ENCODE peak calls at places on chromosomes 2 and 18, in ten cellular contexts. V is GM13976, M is astrocyte of the spinal cord, O is neural crest cell, E is transverse colon, A is breast epithelium, W is lower lobe of right lung, L is NCI-H774, X is T-helper 9 cell, T is EL. D is an unnamed sample.

GRCh38 chr2:27322301-27322765 is 564 bp downstream of the MPV17 start:
- DNase-seq in V (peak; percentile 47), M (no peak), O (no peak), E (peak; percentile 18), A (no peak), W (peak; percentile 60), L (no peak), X (no peak), T (no peak), D (no peak)

GRCh38 chr2:35035883-35036282 is 1319.7 kb upstream of the CRIM1 start:
- DNase-seq in V (no peak), M (no peak), O (no peak), E (no peak), A (no peak), W (no peak), L (no peak), X (no peak), T (no peak), D (no peak)

GRCh38 chr18:12726774-12727550 is 24.1 kb downstream of the PSMG2 start:
- DNase-seq in V (peak; percentile 69), M (peak; percentile 74), O (peak; percentile 88), E (peak; percentile 34), A (no peak), W (no peak), L (peak; percentile 29), X (peak; percentile 59), T (peak; percentile 76), D (no peak)

GRCh38 chr2:85728883-85729824 is 24.6 kb upstream of the ATOH8 start:
- DNase-seq in V (peak; percentile 91), M (peak; percentile 80), O (peak; percentile 96), E (peak; percentile 89), A (peak; percentile 80), W (peak; percentile 92), L (peak; percentile 45), X (peak; percentile 61), T (peak; percentile 80), D (peak; percentile 94)

GRCh38 chr18:62757399-62758010 is 42.2 kb downstream of the PHLPP1 start:
- DNase-seq in V (no peak), M (no peak), O (no peak), E (no peak), A (no peak), W (no peak), L (no peak), X (no peak), T (no peak), D (no peak)

GRCh38 chr2:166106431-166107015 is 21.3 kb downstream of the SCN1A start:
- DNase-seq in V (no peak), M (peak; percentile 12), O (no peak), E (no peak), A (no peak), W (no peak), L (no peak), X (no peak), T (no peak), D (no peak)

GRCh38 chr2:169933124-169933711 is 106.0 kb downstream of the UBR3 start:
- DNase-seq in V (peak; percentile 40), M (peak; percentile 40), O (no peak), E (no peak), A (no peak), W (no peak), L (peak; percentile 43), X (no peak), T (peak; percentile 29), D (no peak)

GRCh38 chr2:187718092-187718491 is 163.9 kb upstream of the TFPI start:
- DNase-seq in V (no peak), M (no peak), O (no peak), E (no peak), A (no peak), W (no peak), L (no peak), X (no peak), T (no peak), D (no peak)

GRCh38 chr18:11005528-11005927 is 143.8 kb downstream of the PIEZO2 start:
- DNase-seq in V (no peak), M (peak; percentile 83), O (no peak), E (peak; percentile 16), A (no peak), W (no peak), L (peak; percentile 36), X (no peak), T (peak; percentile 73), D (no peak)

GRCh38 chr2:27085670-27086089 is 892 bp upstream of the KHK start:
- DNase-seq in V (peak; percentile 69), M (peak; percentile 70), O (peak; percentile 43), E (peak; percentile 84), A (peak; percentile 47), W (peak; percentile 88), L (peak; percentile 6), X (no peak), T (peak; percentile 61), D (peak; percentile 89)

GRCh38 chr2:174682578-174683391 is 81.5 kb downstream of the CHRNA1 start:
- DNase-seq in V (peak; percentile 82), M (peak; percentile 58), O (peak; percentile 60), E (peak; percentile 75), A (no peak), W (peak; percentile 75), L (peak; percentile 59), X (peak; percentile 60), T (peak; percentile 69), D (peak; percentile 84)

GRCh38 chr2:118016911-118017310 is 3.0 kb upstream of the CCDC93 start:
- DNase-seq in V (no peak), M (no peak), O (no peak), E (no peak), A (no peak), W (peak; percentile 49), L (no peak), X (no peak), T (peak; percentile 13), D (no peak)

GRCh38 chr2:178237488-178238143 is 43.3 kb downstream of the OSBPL6 start:
- DNase-seq in V (no peak), M (no peak), O (no peak), E (no peak), A (no peak), W (no peak), L (no peak), X (no peak), T (no peak), D (no peak)

GRCh38 chr2:241615522-241616052 is 21.4 kb downstream of the THAP4 start:
- DNase-seq in V (no peak), M (no peak), O (no peak), E (no peak), A (no peak), W (no peak), L (no peak), X (no peak), T (no peak), D (no peak)

GRCh38 chr18:40041951-40042350 is 1913.1 kb upstream of the PIK3C3 start:
- DNase-seq in V (no peak), M (no peak), O (no peak), E (no peak), A (no peak), W (no peak), L (no peak), X (no peak), T (no peak), D (no peak)

GRCh38 chr2:27891820-27892105 is 1.2 kb downstream of the BABAM2 start:
- DNase-seq in V (no peak), M (peak; percentile 26), O (no peak), E (no peak), A (no peak), W (no peak), L (no peak), X (no peak), T (peak; percentile 21), D (no peak)

GRCh38 chr2:50591642-50592041 is 440.3 kb downstream of the NRXN1 start:
- DNase-seq in V (no peak), M (peak; percentile 86), O (no peak), E (no peak), A (peak; percentile 51), W (no peak), L (no peak), X (no peak), T (no peak), D (peak; percentile 43)

GRCh38 chr18:36349552-36349951 is 52.0 kb downstream of the FHOD3 start:
- DNase-seq in V (no peak), M (no peak), O (no peak), E (no peak), A (no peak), W (no peak), L (no peak), X (no peak), T (no peak), D (no peak)

GRCh38 chr18:43012951-43013350 is 102.5 kb downstream of the RIT2 start:
- DNase-seq in V (no peak), M (no peak), O (no peak), E (no peak), A (no peak), W (no peak), L (no peak), X (no peak), T (no peak), D (no peak)

GRCh38 chr2:239944706-239945551 is 80.2 kb downstream of the NDUFA10 start:
- DNase-seq in V (no peak), M (no peak), O (no peak), E (no peak), A (no peak), W (peak; percentile 71), L (no peak), X (no peak), T (no peak), D (peak; percentile 75)

GRCh38 chr2:86336350-86337234 is 834 bp downstream of the REEP1 start:
- DNase-seq in V (no peak), M (no peak), O (peak; percentile 11), E (no peak), A (no peak), W (no peak), L (no peak), X (no peak), T (no peak), D (peak; percentile 46)

GRCh38 chr2:233266481-233266880 is 15.0 kb downstream of the ATG16L1 start:
- DNase-seq in V (no peak), M (no peak), O (no peak), E (no peak), A (no peak), W (no peak), L (no peak), X (no peak), T (no peak), D (no peak)

GRCh38 chr18:79778291-79778791 is 19.4 kb upstream of the KCNG2 start:
- DNase-seq in V (no peak), M (no peak), O (no peak), E (peak; percentile 4), A (no peak), W (no peak), L (no peak), X (no peak), T (no peak), D (no peak)

GRCh38 chr18:10826400-10826799 is 300.6 kb downstream of the NAPG start:
- DNase-seq in V (no peak), M (no peak), O (no peak), E (no peak), A (no peak), W (no peak), L (no peak), X (no peak), T (no peak), D (no peak)

GRCh38 chr2:166239548-166239947 is 111.7 kb upstream of the SCN1A start:
- DNase-seq in V (no peak), M (peak; percentile 93), O (no peak), E (no peak), A (no peak), W (no peak), L (no peak), X (no peak), T (peak; percentile 93), D (no peak)

GRCh38 chr18:60044290-60045006 is 144.7 kb downstream of the PMAIP1 start:
- DNase-seq in V (no peak), M (peak; percentile 75), O (no peak), E (no peak), A (no peak), W (no peak), L (no peak), X (no peak), T (peak; percentile 89), D (no peak)

GRCh38 chr2:11305958-11306357 is 38.5 kb downstream of the ROCK2 start:
- DNase-seq in V (no peak), M (peak; percentile 75), O (no peak), E (no peak), A (no peak), W (no peak), L (no peak), X (no peak), T (peak; percentile 83), D (no peak)

GRCh38 chr2:6888724-6889123 is 11.1 kb downstream of the RSAD2 start:
- DNase-seq in V (no peak), M (no peak), O (no peak), E (no peak), A (no peak), W (no peak), L (no peak), X (no peak), T (no peak), D (no peak)

D was measured in Right ventricle myocardium superior.